ENCODE peak calls at places on chromosomes 6 and 20, in seven cellular contexts. One of them, this sample, is unnamed. For H3K4me1 and H3K36me3, the result is how much of the 10 kb centered on the place peaks cover.

GRCh38 chr20:31515072-31515774 is 981 bp downstream of the HM13 start:
- DNase-seq in CD8-positive, alpha-beta T cell: no peak
- DNase-seq in tibial nerve: no peak
- DNase-seq in neuronal stem cell: no peak
- DNase-seq in CD4-positive, CD25-positive, alpha-beta regulatory T cell: no peak
- DNase-seq in neural progenitor cell: no peak
- DNase-seq in heart left ventricle: no peak
- DNase-seq in this sample: no peak

GRCh38 chr6:26324295-26324727 is 40.7 kb upstream of the BTN3A2 start:
- DNase-seq in CD4-positive, CD25-positive, alpha-beta regulatory T cell: no peak
- DNase-seq in neuronal stem cell: no peak
- DNase-seq in heart left ventricle: no peak
- DNase-seq in tibial nerve: no peak
- DNase-seq in CD8-positive, alpha-beta T cell: no peak
- DNase-seq in neural progenitor cell: no peak
- DNase-seq in this sample: no peak

GRCh38 chr6:160391419-160392116 is 43.4 kb downstream of the SLC22A3 start:
- DNase-seq in heart left ventricle: no peak
- DNase-seq in neuronal stem cell: no peak
- DNase-seq in CD8-positive, alpha-beta T cell: no peak
- DNase-seq in CD4-positive, CD25-positive, alpha-beta regulatory T cell: no peak
- DNase-seq in neural progenitor cell: no peak
- DNase-seq in tibial nerve: no peak
- DNase-seq in this sample: no peak

GRCh38 chr6:42099340-42100028 is 42.9 kb downstream of the C6orf132 start:
- DNase-seq in tibial nerve: no peak
- DNase-seq in CD8-positive, alpha-beta T cell: no peak
- DNase-seq in CD4-positive, CD25-positive, alpha-beta regulatory T cell: no peak
- DNase-seq in heart left ventricle: no peak
- DNase-seq in neural progenitor cell: no peak
- DNase-seq in neuronal stem cell: no peak
- DNase-seq in this sample: no peak

GRCh38 chr20:36571564-36572504 is 1.6 kb upstream of the TGIF2 start:
- DNase-seq in CD4-positive, CD25-positive, alpha-beta regulatory T cell: peak
- DNase-seq in heart left ventricle: no peak
- DNase-seq in neuronal stem cell: no peak
- DNase-seq in tibial nerve: no peak
- DNase-seq in neural progenitor cell: peak
- DNase-seq in CD8-positive, alpha-beta T cell: no peak
- DNase-seq in this sample: no peak

GRCh38 chr20:62571667-62572344 is 70.5 kb upstream of the SLCO4A1 start:
- DNase-seq in CD4-positive, CD25-positive, alpha-beta regulatory T cell: peak
- DNase-seq in tibial nerve: no peak
- DNase-seq in neuronal stem cell: no peak
- DNase-seq in heart left ventricle: no peak
- DNase-seq in neural progenitor cell: no peak
- DNase-seq in CD8-positive, alpha-beta T cell: no peak
- DNase-seq in this sample: no peak

GRCh38 chr20:10047427-10047826 is 12.6 kb downstream of the ANKEF1 start:
- DNase-seq in neural progenitor cell: peak
- DNase-seq in CD8-positive, alpha-beta T cell: no peak
- DNase-seq in CD4-positive, CD25-positive, alpha-beta regulatory T cell: no peak
- DNase-seq in heart left ventricle: no peak
- DNase-seq in tibial nerve: no peak
- DNase-seq in neuronal stem cell: peak
- DNase-seq in this sample: no peak

GRCh38 chr6:79984261-79984660 is 20.2 kb upstream of the TTK start:
- DNase-seq in CD4-positive, CD25-positive, alpha-beta regulatory T cell: no peak
- DNase-seq in tibial nerve: no peak
- DNase-seq in neural progenitor cell: peak
- DNase-seq in neuronal stem cell: no peak
- DNase-seq in CD8-positive, alpha-beta T cell: no peak
- DNase-seq in heart left ventricle: no peak
- DNase-seq in this sample: no peak

GRCh38 chr6:56093776-56094175 is 153.6 kb downstream of the COL21A1 start:
- DNase-seq in CD4-positive, CD25-positive, alpha-beta regulatory T cell: no peak
- DNase-seq in CD8-positive, alpha-beta T cell: no peak
- DNase-seq in neuronal stem cell: no peak
- DNase-seq in heart left ventricle: no peak
- DNase-seq in tibial nerve: no peak
- DNase-seq in neural progenitor cell: no peak
- DNase-seq in this sample: no peak

GRCh38 chr6:150238857-150239407 is 96.1 kb downstream of the PPP1R14C start:
- DNase-seq in heart left ventricle: no peak
- DNase-seq in neuronal stem cell: no peak
- DNase-seq in CD8-positive, alpha-beta T cell: no peak
- DNase-seq in CD4-positive, CD25-positive, alpha-beta regulatory T cell: no peak
- DNase-seq in neural progenitor cell: no peak
- DNase-seq in tibial nerve: no peak
- DNase-seq in this sample: no peak

GRCh38 chr6:32960563-32960962 is 7.7 kb upstream of the HLA-DMA start:
- DNase-seq in tibial nerve: no peak
- DNase-seq in neuronal stem cell: no peak
- DNase-seq in heart left ventricle: no peak
- DNase-seq in CD4-positive, CD25-positive, alpha-beta regulatory T cell: no peak
- DNase-seq in CD8-positive, alpha-beta T cell: no peak
- DNase-seq in neural progenitor cell: no peak
- DNase-seq in this sample: no peak

GRCh38 chr6:157645201-157645795 is 177.7 kb upstream of the SNX9 start:
- DNase-seq in neural progenitor cell: no peak
- DNase-seq in neuronal stem cell: no peak
- DNase-seq in CD8-positive, alpha-beta T cell: no peak
- DNase-seq in heart left ventricle: no peak
- DNase-seq in tibial nerve: no peak
- DNase-seq in CD4-positive, CD25-positive, alpha-beta regulatory T cell: no peak
- DNase-seq in this sample: no peak

GRCh38 chr6:31728767-31729514 is at the start of gene DDAH2:
- DNase-seq in CD4-positive, CD25-positive, alpha-beta regulatory T cell: no peak
- DNase-seq in neural progenitor cell: no peak
- DNase-seq in neuronal stem cell: no peak
- DNase-seq in heart left ventricle: no peak
- DNase-seq in tibial nerve: no peak
- DNase-seq in CD8-positive, alpha-beta T cell: no peak
- DNase-seq in this sample: no peak

GRCh38 chr6:85660181-85660611 is 17.5 kb upstream of the SYNCRIP start:
- DNase-seq in CD8-positive, alpha-beta T cell: no peak
- DNase-seq in tibial nerve: no peak
- DNase-seq in heart left ventricle: no peak
- DNase-seq in neuronal stem cell: no peak
- DNase-seq in CD4-positive, CD25-positive, alpha-beta regulatory T cell: no peak
- DNase-seq in neural progenitor cell: no peak
- DNase-seq in this sample: no peak

GRCh38 chr6:157135691-157136090 is 187.6 kb downstream of the TMEM242 start:
- DNase-seq in neural progenitor cell: no peak
- DNase-seq in neuronal stem cell: no peak
- DNase-seq in tibial nerve: no peak
- DNase-seq in CD4-positive, CD25-positive, alpha-beta regulatory T cell: no peak
- DNase-seq in CD8-positive, alpha-beta T cell: no peak
- DNase-seq in heart left ventricle: no peak
- DNase-seq in this sample: no peak

GRCh38 chr6:12485226-12485764 is 195.1 kb downstream of the EDN1 start:
- DNase-seq in tibial nerve: no peak
- DNase-seq in CD4-positive, CD25-positive, alpha-beta regulatory T cell: no peak
- DNase-seq in CD8-positive, alpha-beta T cell: no peak
- DNase-seq in neuronal stem cell: no peak
- DNase-seq in neural progenitor cell: no peak
- DNase-seq in heart left ventricle: no peak
- DNase-seq in this sample: no peak

GRCh38 chr6:159065091-159065490 is 20.3 kb upstream of the TAGAP start:
- DNase-seq in neural progenitor cell: no peak
- DNase-seq in CD8-positive, alpha-beta T cell: no peak
- DNase-seq in heart left ventricle: no peak
- DNase-seq in neuronal stem cell: no peak
- DNase-seq in tibial nerve: no peak
- DNase-seq in CD4-positive, CD25-positive, alpha-beta regulatory T cell: no peak
- DNase-seq in this sample: no peak

GRCh38 chr20:57560554-57561355 is at the start of gene PCK1:
- DNase-seq in neuronal stem cell: no peak
- DNase-seq in CD4-positive, CD25-positive, alpha-beta regulatory T cell: no peak
- DNase-seq in CD8-positive, alpha-beta T cell: no peak
- DNase-seq in tibial nerve: peak
- DNase-seq in heart left ventricle: peak
- DNase-seq in neural progenitor cell: no peak
- DNase-seq in this sample: no peak

GRCh38 chr6:130913119-130913518 is 85.9 kb downstream of the SMLR1 start:
- DNase-seq in CD8-positive, alpha-beta T cell: no peak
- DNase-seq in neural progenitor cell: peak
- DNase-seq in tibial nerve: no peak
- DNase-seq in neuronal stem cell: no peak
- DNase-seq in heart left ventricle: no peak
- DNase-seq in CD4-positive, CD25-positive, alpha-beta regulatory T cell: peak
- DNase-seq in this sample: no peak

GRCh38 chr20:63736893-63737689 is 627 bp downstream of the LIME1 start:
- DNase-seq in heart left ventricle: peak
- DNase-seq in CD4-positive, CD25-positive, alpha-beta regulatory T cell: peak
- DNase-seq in CD8-positive, alpha-beta T cell: peak
- DNase-seq in tibial nerve: no peak
- DNase-seq in neuronal stem cell: no peak
- DNase-seq in neural progenitor cell: no peak
- DNase-seq in this sample: peak

GRCh38 chr20:8094415-8094818 is 37.6 kb upstream of the PLCB1 start:
- DNase-seq in tibial nerve: peak
- DNase-seq in neural progenitor cell: no peak
- DNase-seq in CD4-positive, CD25-positive, alpha-beta regulatory T cell: no peak
- DNase-seq in CD8-positive, alpha-beta T cell: no peak
- DNase-seq in heart left ventricle: peak
- DNase-seq in neuronal stem cell: no peak
- DNase-seq in this sample: no peak

GRCh38 chr6:39912446-39912845 is 21.8 kb downstream of the MOCS1 start:
- DNase-seq in CD8-positive, alpha-beta T cell: no peak
- DNase-seq in neural progenitor cell: no peak
- DNase-seq in CD4-positive, CD25-positive, alpha-beta regulatory T cell: no peak
- DNase-seq in neuronal stem cell: no peak
- DNase-seq in heart left ventricle: no peak
- DNase-seq in tibial nerve: no peak
- DNase-seq in this sample: no peak

GRCh38 chr20:9051508-9051907 is 17.4 kb upstream of the PLCB4 start:
- DNase-seq in tibial nerve: no peak
- DNase-seq in heart left ventricle: no peak
- DNase-seq in CD8-positive, alpha-beta T cell: no peak
- DNase-seq in CD4-positive, CD25-positive, alpha-beta regulatory T cell: no peak
- DNase-seq in neuronal stem cell: no peak
- DNase-seq in neural progenitor cell: no peak
- DNase-seq in this sample: no peak

DNA sequence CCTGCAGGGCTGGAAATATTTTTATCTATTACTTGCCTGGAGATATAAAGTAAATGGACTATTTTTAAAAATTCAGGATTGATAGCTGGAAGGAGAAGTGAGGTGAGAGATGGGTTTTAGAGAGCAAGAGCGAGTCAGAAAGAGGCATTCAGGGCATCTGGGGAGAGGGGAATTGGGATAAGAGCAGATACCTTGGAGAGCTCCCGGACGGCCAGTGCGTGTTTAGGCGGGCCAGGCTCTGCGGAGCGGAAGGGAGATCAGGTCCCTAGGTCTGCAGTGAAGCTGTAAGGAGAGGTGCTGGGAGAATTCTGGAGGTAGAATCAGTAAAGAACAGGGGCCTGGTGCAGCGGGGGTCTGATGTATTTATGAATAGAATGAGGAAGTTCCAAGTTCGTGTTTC is 47.4 kb upstream of the FAM83D start:
- DNase-seq in CD8-positive, alpha-beta T cell: no peak
- DNase-seq in heart left ventricle: no peak
- DNase-seq in neuronal stem cell: peak
- DNase-seq in neural progenitor cell: peak
- DNase-seq in CD4-positive, CD25-positive, alpha-beta regulatory T cell: no peak
- DNase-seq in tibial nerve: no peak
- DNase-seq in this sample: peak
- H3K4me1 ChIP-seq in CD8-positive, alpha-beta T cell: under half
- H3K4me1 ChIP-seq in heart left ventricle: under half
- H3K4me1 ChIP-seq in neuronal stem cell: under half
- H3K4me1 ChIP-seq in neural progenitor cell: under half
- H3K4me1 ChIP-seq in CD4-positive, CD25-positive, alpha-beta regulatory T cell: half or more
- H3K4me1 ChIP-seq in tibial nerve: under half
- H3K4me1 ChIP-seq in this sample: half or more

GRCh38 chr20:45841407-45842129 is 8.0 kb downstream of the SNX21 start:
- DNase-seq in CD4-positive, CD25-positive, alpha-beta regulatory T cell: no peak
- DNase-seq in CD8-positive, alpha-beta T cell: no peak
- DNase-seq in tibial nerve: no peak
- DNase-seq in neural progenitor cell: no peak
- DNase-seq in heart left ventricle: no peak
- DNase-seq in neuronal stem cell: no peak
- DNase-seq in this sample: no peak
- H3K36me3 ChIP-seq in CD4-positive, CD25-positive, alpha-beta regulatory T cell: under half
- H3K36me3 ChIP-seq in CD8-positive, alpha-beta T cell: under half
- H3K36me3 ChIP-seq in tibial nerve: half or more
- H3K36me3 ChIP-seq in neural progenitor cell: under half
- H3K36me3 ChIP-seq in heart left ventricle: half or more
- H3K36me3 ChIP-seq in neuronal stem cell: half or more
- H3K36me3 ChIP-seq in this sample: under half

DNA sequence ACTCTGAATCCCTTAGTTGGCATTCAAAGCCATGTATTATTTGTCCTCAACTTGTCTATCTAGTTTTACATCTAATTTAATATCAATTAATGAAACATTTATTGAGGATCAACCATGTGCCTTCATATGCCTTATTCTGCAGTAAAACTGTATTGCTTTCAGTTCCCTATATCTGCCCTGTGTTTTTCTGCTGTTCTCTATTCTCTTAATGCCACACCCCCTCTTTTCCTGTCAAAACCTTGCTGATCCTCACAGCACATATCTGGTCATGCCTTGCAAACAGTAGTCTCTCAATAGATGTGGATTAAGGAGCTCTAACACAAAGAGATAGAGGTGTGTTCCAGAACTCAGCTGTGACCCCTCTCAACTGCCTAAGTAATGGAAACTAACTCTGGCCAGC is 2.0 kb downstream of the FIG4 start:
- DNase-seq in CD8-positive, alpha-beta T cell: no peak
- DNase-seq in neuronal stem cell: no peak
- DNase-seq in heart left ventricle: no peak
- DNase-seq in CD4-positive, CD25-positive, alpha-beta regulatory T cell: peak
- DNase-seq in tibial nerve: no peak
- DNase-seq in neural progenitor cell: no peak
- DNase-seq in this sample: no peak
- H3K4me1 ChIP-seq in CD8-positive, alpha-beta T cell: under half
- H3K4me1 ChIP-seq in neuronal stem cell: under half
- H3K4me1 ChIP-seq in heart left ventricle: under half
- H3K4me1 ChIP-seq in CD4-positive, CD25-positive, alpha-beta regulatory T cell: under half
- H3K4me1 ChIP-seq in tibial nerve: under half
- H3K4me1 ChIP-seq in neural progenitor cell: under half
- H3K4me1 ChIP-seq in this sample: under half

DNA sequence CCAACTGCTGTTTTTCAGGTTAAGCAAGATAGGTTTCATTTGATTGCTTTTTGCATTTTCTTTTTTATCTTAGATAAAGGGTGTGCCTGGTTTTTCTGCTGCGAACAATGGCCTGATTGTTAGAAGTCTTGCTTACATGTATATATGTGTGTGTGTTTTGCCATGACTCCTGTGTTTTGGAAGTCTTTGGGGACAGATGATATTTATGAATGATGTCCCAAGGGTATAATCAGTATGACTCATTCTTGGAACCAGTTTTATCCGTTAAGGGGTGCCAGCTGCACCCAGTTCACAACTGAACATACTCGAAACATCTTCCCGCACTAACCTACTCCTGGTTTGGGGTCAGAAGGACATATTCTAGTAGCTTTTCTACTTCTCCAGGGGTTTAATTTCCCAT is 230.1 kb upstream of the SUPT3H start:
- DNase-seq in heart left ventricle: no peak
- DNase-seq in CD8-positive, alpha-beta T cell: no peak
- DNase-seq in CD4-positive, CD25-positive, alpha-beta regulatory T cell: no peak
- DNase-seq in neuronal stem cell: no peak
- DNase-seq in neural progenitor cell: no peak
- DNase-seq in tibial nerve: no peak
- DNase-seq in this sample: no peak
- H3K36me3 ChIP-seq in heart left ventricle: under half
- H3K36me3 ChIP-seq in CD8-positive, alpha-beta T cell: under half
- H3K36me3 ChIP-seq in CD4-positive, CD25-positive, alpha-beta regulatory T cell: under half
- H3K36me3 ChIP-seq in neuronal stem cell: under half
- H3K36me3 ChIP-seq in neural progenitor cell: under half
- H3K36me3 ChIP-seq in tibial nerve: under half
- H3K36me3 ChIP-seq in this sample: under half